ENCODE peak calls at places on chromosomes 2 and 18, in seven cellular contexts. One of them, this sample, is unnamed.

GRCh38 chr18:1133541-1133940 is 228.9 kb downstream of the ADCYAP1 start:
- DNase-seq in MM.1S: no peak
- DNase-seq in DND-41: no peak
- DNase-seq in H1: no peak
- DNase-seq in fibroblast of lung: no peak
- DNase-seq in endothelial cell of umbilical vein: no peak
- DNase-seq in HCT116: no peak
- DNase-seq in this sample: no peak

GRCh38 chr2:667332-668000 is 9.7 kb downstream of the TMEM18 start:
- DNase-seq in HCT116: peak
- DNase-seq in fibroblast of lung: peak
- DNase-seq in MM.1S: no peak
- DNase-seq in H1: no peak
- DNase-seq in DND-41: peak
- DNase-seq in endothelial cell of umbilical vein: peak
- DNase-seq in this sample: peak

GRCh38 chr2:30679416-30680088 is 127.7 kb downstream of the CAPN13 start:
- DNase-seq in H1: peak
- DNase-seq in DND-41: no peak
- DNase-seq in fibroblast of lung: peak
- DNase-seq in endothelial cell of umbilical vein: no peak
- DNase-seq in MM.1S: no peak
- DNase-seq in HCT116: no peak
- DNase-seq in this sample: no peak

GRCh38 chr2:111030271-111030891 is 90.3 kb upstream of the BCL2L11 start:
- DNase-seq in fibroblast of lung: no peak
- DNase-seq in H1: peak
- DNase-seq in MM.1S: no peak
- DNase-seq in DND-41: no peak
- DNase-seq in endothelial cell of umbilical vein: no peak
- DNase-seq in HCT116: no peak
- DNase-seq in this sample: no peak

GRCh38 chr2:20172273-20173052 is 52.5 kb downstream of the SDC1 start:
- DNase-seq in H1: no peak
- DNase-seq in fibroblast of lung: no peak
- DNase-seq in DND-41: no peak
- DNase-seq in MM.1S: no peak
- DNase-seq in endothelial cell of umbilical vein: no peak
- DNase-seq in HCT116: no peak
- DNase-seq in this sample: no peak

GRCh38 chr2:173216668-173217067 is 138.0 kb upstream of the CDCA7 start:
- DNase-seq in fibroblast of lung: no peak
- DNase-seq in endothelial cell of umbilical vein: no peak
- DNase-seq in DND-41: no peak
- DNase-seq in MM.1S: no peak
- DNase-seq in H1: no peak
- DNase-seq in HCT116: no peak
- DNase-seq in this sample: no peak

GRCh38 chr2:231425811-231426703 is 30.5 kb downstream of the B3GNT7 start:
- DNase-seq in fibroblast of lung: no peak
- DNase-seq in endothelial cell of umbilical vein: no peak
- DNase-seq in HCT116: no peak
- DNase-seq in H1: no peak
- DNase-seq in DND-41: peak
- DNase-seq in MM.1S: no peak
- DNase-seq in this sample: peak

GRCh38 chr2:181472990-181473389 is 15.8 kb downstream of the ITGA4 start:
- DNase-seq in H1: no peak
- DNase-seq in fibroblast of lung: no peak
- DNase-seq in MM.1S: no peak
- DNase-seq in DND-41: no peak
- DNase-seq in endothelial cell of umbilical vein: no peak
- DNase-seq in HCT116: no peak
- DNase-seq in this sample: no peak

GRCh38 chr2:1278861-1279260 is 134.4 kb upstream of the TPO start:
- DNase-seq in H1: no peak
- DNase-seq in fibroblast of lung: no peak
- DNase-seq in endothelial cell of umbilical vein: no peak
- DNase-seq in DND-41: no peak
- DNase-seq in HCT116: no peak
- DNase-seq in MM.1S: no peak
- DNase-seq in this sample: no peak

GRCh38 chr2:50694798-50695197 is 337.1 kb downstream of the NRXN1 start:
- DNase-seq in MM.1S: no peak
- DNase-seq in fibroblast of lung: no peak
- DNase-seq in HCT116: no peak
- DNase-seq in H1: no peak
- DNase-seq in DND-41: no peak
- DNase-seq in endothelial cell of umbilical vein: no peak
- DNase-seq in this sample: no peak

GRCh38 chr2:234488913-234489451 is 7.9 kb downstream of the ARL4C start:
- DNase-seq in endothelial cell of umbilical vein: no peak
- DNase-seq in MM.1S: peak
- DNase-seq in fibroblast of lung: no peak
- DNase-seq in DND-41: peak
- DNase-seq in H1: no peak
- DNase-seq in HCT116: no peak
- DNase-seq in this sample: no peak

GRCh38 chr2:149650006-149650405 is 62.4 kb upstream of the MMADHC start:
- DNase-seq in fibroblast of lung: peak
- DNase-seq in MM.1S: no peak
- DNase-seq in HCT116: no peak
- DNase-seq in H1: no peak
- DNase-seq in DND-41: no peak
- DNase-seq in endothelial cell of umbilical vein: no peak
- DNase-seq in this sample: no peak

GRCh38 chr2:153567367-153567766 is 88.8 kb upstream of the RPRM start:
- DNase-seq in HCT116: no peak
- DNase-seq in endothelial cell of umbilical vein: no peak
- DNase-seq in H1: no peak
- DNase-seq in DND-41: no peak
- DNase-seq in MM.1S: no peak
- DNase-seq in fibroblast of lung: no peak
- DNase-seq in this sample: peak

GRCh38 chr18:39839782-39840181 is 2115.3 kb upstream of the PIK3C3 start:
- DNase-seq in endothelial cell of umbilical vein: peak
- DNase-seq in DND-41: no peak
- DNase-seq in fibroblast of lung: peak
- DNase-seq in MM.1S: no peak
- DNase-seq in H1: no peak
- DNase-seq in HCT116: no peak
- DNase-seq in this sample: no peak

GRCh38 chr2:62704654-62705006 is 883 bp upstream of the EHBP1 start:
- DNase-seq in endothelial cell of umbilical vein: no peak
- DNase-seq in H1: no peak
- DNase-seq in DND-41: no peak
- DNase-seq in MM.1S: peak
- DNase-seq in HCT116: no peak
- DNase-seq in fibroblast of lung: no peak
- DNase-seq in this sample: no peak

GRCh38 chr2:112244854-112245253 is 10.0 kb downstream of the ZC3H8 start:
- DNase-seq in H1: no peak
- DNase-seq in endothelial cell of umbilical vein: no peak
- DNase-seq in HCT116: no peak
- DNase-seq in fibroblast of lung: no peak
- DNase-seq in DND-41: no peak
- DNase-seq in MM.1S: no peak
- DNase-seq in this sample: no peak

GRCh38 chr18:8948471-8949149 is 153.9 kb upstream of the NDUFV2 start:
- DNase-seq in fibroblast of lung: peak
- DNase-seq in H1: no peak
- DNase-seq in HCT116: no peak
- DNase-seq in DND-41: no peak
- DNase-seq in MM.1S: no peak
- DNase-seq in endothelial cell of umbilical vein: no peak
- DNase-seq in this sample: peak

GRCh38 chr2:40606862-40607261 is 155.0 kb upstream of the SLC8A1 start:
- DNase-seq in DND-41: no peak
- DNase-seq in H1: no peak
- DNase-seq in HCT116: no peak
- DNase-seq in MM.1S: no peak
- DNase-seq in endothelial cell of umbilical vein: no peak
- DNase-seq in fibroblast of lung: peak
- DNase-seq in this sample: no peak

GRCh38 chr18:515838-516237 is 15.3 kb upstream of the COLEC12 start:
- DNase-seq in fibroblast of lung: no peak
- DNase-seq in HCT116: no peak
- DNase-seq in MM.1S: no peak
- DNase-seq in DND-41: no peak
- DNase-seq in H1: no peak
- DNase-seq in endothelial cell of umbilical vein: peak
- DNase-seq in this sample: no peak

GRCh38 chr2:174053285-174053684 is 88.1 kb upstream of the SP3 start:
- DNase-seq in DND-41: no peak
- DNase-seq in MM.1S: no peak
- DNase-seq in HCT116: no peak
- DNase-seq in H1: no peak
- DNase-seq in fibroblast of lung: no peak
- DNase-seq in endothelial cell of umbilical vein: no peak
- DNase-seq in this sample: no peak

DNA sequence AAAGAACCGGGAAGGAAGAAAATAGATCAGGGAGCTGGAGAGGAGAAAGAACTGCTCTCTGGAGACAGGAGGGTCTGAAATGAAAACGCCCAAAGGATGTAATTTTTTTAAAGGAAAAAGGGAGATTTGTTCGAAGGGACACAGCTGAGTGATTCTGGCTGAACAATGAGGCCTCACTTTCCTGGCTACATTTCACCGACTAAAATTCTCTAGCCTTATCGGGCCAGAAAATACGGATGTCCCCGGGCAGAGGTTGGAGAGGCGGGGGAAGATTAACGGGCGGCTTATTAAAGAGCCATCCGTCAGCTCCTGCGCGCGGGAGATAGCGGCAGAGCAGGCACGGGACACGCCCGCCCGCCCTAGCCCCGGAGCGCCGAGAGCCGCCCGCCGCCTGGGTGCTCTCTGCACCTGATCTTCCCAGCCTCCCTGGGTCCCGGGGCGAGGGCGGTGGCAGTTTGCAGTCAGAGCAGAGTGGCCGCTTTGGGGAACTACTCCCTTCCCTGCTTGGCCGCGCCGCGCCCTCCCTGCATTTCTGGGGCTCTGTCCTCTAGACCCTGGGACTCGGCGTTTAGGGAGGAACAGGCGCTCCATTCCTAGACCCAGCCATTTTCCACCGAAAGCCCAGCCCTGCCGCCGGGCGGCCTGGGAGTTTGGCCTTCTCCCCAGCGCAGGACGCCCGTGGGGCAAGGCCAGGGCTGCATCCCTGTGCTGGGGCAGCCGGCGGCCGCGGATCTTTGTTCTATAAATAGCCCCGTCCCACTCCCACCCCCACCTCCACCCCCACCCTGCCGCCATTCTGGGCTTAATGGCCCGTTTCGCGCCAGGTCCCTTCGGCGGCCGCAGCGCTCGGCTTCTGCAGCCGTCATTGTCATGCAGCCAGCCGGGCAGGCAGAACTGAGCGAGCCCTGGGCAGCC is 6.5 kb downstream of the GAD1 start:
- DNase-seq in HCT116: no peak
- DNase-seq in fibroblast of lung: no peak
- DNase-seq in endothelial cell of umbilical vein: no peak
- DNase-seq in MM.1S: no peak
- DNase-seq in DND-41: no peak
- DNase-seq in H1: peak
- DNase-seq in this sample: no peak
- TF ChIP-seq EZH2 in HCT116: no peak
- TF ChIP-seq EZH2 in fibroblast of lung: peak
- TF ChIP-seq EZH2 in endothelial cell of umbilical vein: peak
- TF ChIP-seq EZH2 in MM.1S: no peak
- TF ChIP-seq EZH2 in DND-41: no peak
- TF ChIP-seq EZH2 in H1: peak
- TF ChIP-seq EZH2 in this sample: peak

DNA sequence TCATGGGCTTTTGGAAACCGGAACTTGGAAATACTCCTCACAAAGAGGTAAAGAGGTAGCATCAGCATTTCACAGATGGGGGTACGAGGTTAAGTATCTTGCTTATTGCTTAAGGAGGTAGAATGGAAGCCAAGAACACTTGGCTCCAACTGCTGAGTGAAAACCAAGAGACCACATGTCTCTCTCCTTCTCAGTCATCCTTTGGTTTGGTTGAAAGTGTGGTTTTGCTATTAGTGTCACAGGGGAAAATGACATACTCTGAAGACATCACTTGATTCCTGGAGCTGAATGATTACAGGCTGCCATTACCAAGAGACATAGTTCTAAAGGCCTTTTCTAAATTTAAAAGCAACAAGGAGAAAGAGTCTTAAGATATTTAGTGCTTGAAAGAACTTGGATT is 41.5 kb downstream of the ANTXR1 start:
- DNase-seq in HCT116: no peak
- DNase-seq in DND-41: no peak
- DNase-seq in H1: no peak
- DNase-seq in fibroblast of lung: peak
- DNase-seq in endothelial cell of umbilical vein: no peak
- DNase-seq in MM.1S: no peak
- DNase-seq in this sample: no peak
- TF ChIP-seq CTCF in HCT116: no peak
- TF ChIP-seq CTCF in DND-41: no peak
- TF ChIP-seq CTCF in H1: no peak
- TF ChIP-seq CTCF in fibroblast of lung: no peak
- TF ChIP-seq CTCF in endothelial cell of umbilical vein: no peak
- TF ChIP-seq CTCF in MM.1S: no peak
- TF ChIP-seq CTCF in this sample: no peak

GRCh38 chr2:219483451-219484342 is 15.0 kb upstream of the GMPPA start:
- DNase-seq in HCT116: no peak
- DNase-seq in H1: peak
- DNase-seq in fibroblast of lung: no peak
- DNase-seq in DND-41: no peak
- DNase-seq in endothelial cell of umbilical vein: no peak
- DNase-seq in MM.1S: no peak
- DNase-seq in this sample: no peak

GRCh38 chr2:219486424-219486959 is 12.2 kb upstream of the GMPPA start:
- DNase-seq in HCT116: no peak
- DNase-seq in H1: no peak
- DNase-seq in endothelial cell of umbilical vein: no peak
- DNase-seq in fibroblast of lung: no peak
- DNase-seq in MM.1S: no peak
- DNase-seq in DND-41: no peak
- DNase-seq in this sample: no peak

GRCh38 chr2:219482674-219483405 is 15.9 kb upstream of the GMPPA start:
- DNase-seq in fibroblast of lung: no peak
- DNase-seq in H1: no peak
- DNase-seq in DND-41: no peak
- DNase-seq in endothelial cell of umbilical vein: no peak
- DNase-seq in MM.1S: no peak
- DNase-seq in HCT116: no peak
- DNase-seq in this sample: no peak

GRCh38 chr2:219485201-219485580 is 13.5 kb upstream of the GMPPA start:
- DNase-seq in DND-41: no peak
- DNase-seq in H1: no peak
- DNase-seq in fibroblast of lung: no peak
- DNase-seq in HCT116: no peak
- DNase-seq in endothelial cell of umbilical vein: no peak
- DNase-seq in MM.1S: no peak
- DNase-seq in this sample: no peak

GRCh38 chr2:219484343-219485200 is 14.1 kb upstream of the GMPPA start:
- DNase-seq in endothelial cell of umbilical vein: no peak
- DNase-seq in DND-41: no peak
- DNase-seq in fibroblast of lung: no peak
- DNase-seq in MM.1S: no peak
- DNase-seq in HCT116: no peak
- DNase-seq in H1: peak
- DNase-seq in this sample: peak
- TF ChIP-seq EZH2 in endothelial cell of umbilical vein: peak
- TF ChIP-seq EZH2 in DND-41: no peak
- TF ChIP-seq EZH2 in fibroblast of lung: peak
- TF ChIP-seq EZH2 in MM.1S: peak
- TF ChIP-seq EZH2 in HCT116: no peak
- TF ChIP-seq EZH2 in H1: peak
- TF ChIP-seq EZH2 in this sample: peak

GRCh38 chr2:226795281-226796011 is 4.2 kb downstream of the IRS1 start:
- DNase-seq in MM.1S: no peak
- DNase-seq in DND-41: peak
- DNase-seq in endothelial cell of umbilical vein: no peak
- DNase-seq in fibroblast of lung: peak
- DNase-seq in HCT116: no peak
- DNase-seq in H1: peak
- DNase-seq in this sample: no peak
- TF ChIP-seq CTCF in MM.1S: peak
- TF ChIP-seq CTCF in DND-41: peak
- TF ChIP-seq CTCF in endothelial cell of umbilical vein: no peak
- TF ChIP-seq CTCF in fibroblast of lung: peak
- TF ChIP-seq CTCF in HCT116: no peak
- TF ChIP-seq CTCF in H1: no peak
- TF ChIP-seq CTCF in this sample: no peak